ENCODE peak calls at places on chromosomes 3 and 15, in ten cellular contexts. One of them, this sample, is unnamed. For H3K36me3, the result is how much of the 10 kb centered on the place peaks cover.

GRCh38 chr3:45704544-45704943 is 15.3 kb downstream of the SACM1L start:
- DNase-seq in brain microvascular endothelial cell: no peak
- DNase-seq in transverse colon: no peak
- DNase-seq in colonic mucosa: no peak
- DNase-seq in A673: no peak
- DNase-seq in CD8-positive, alpha-beta T cell: no peak
- DNase-seq in ovary: no peak
- DNase-seq in breast epithelium: no peak
- DNase-seq in thoracic aorta: no peak
- DNase-seq in pancreas: no peak
- DNase-seq in this sample: no peak

GRCh38 chr3:30548605-30549004 is 57.8 kb upstream of the TGFBR2 start:
- DNase-seq in brain microvascular endothelial cell: no peak
- DNase-seq in transverse colon: no peak
- DNase-seq in colonic mucosa: no peak
- DNase-seq in A673: peak
- DNase-seq in CD8-positive, alpha-beta T cell: no peak
- DNase-seq in ovary: no peak
- DNase-seq in breast epithelium: no peak
- DNase-seq in thoracic aorta: no peak
- DNase-seq in pancreas: no peak
- DNase-seq in this sample: no peak

GRCh38 chr3:113111308-113111707 is 100.0 kb upstream of the BOC start:
- DNase-seq in brain microvascular endothelial cell: peak
- DNase-seq in transverse colon: no peak
- DNase-seq in colonic mucosa: no peak
- DNase-seq in A673: no peak
- DNase-seq in CD8-positive, alpha-beta T cell: no peak
- DNase-seq in ovary: no peak
- DNase-seq in breast epithelium: no peak
- DNase-seq in thoracic aorta: no peak
- DNase-seq in pancreas: no peak
- DNase-seq in this sample: no peak

GRCh38 chr15:73957276-73957675 is 31.0 kb downstream of the LOXL1 start:
- DNase-seq in brain microvascular endothelial cell: no peak
- DNase-seq in transverse colon: no peak
- DNase-seq in colonic mucosa: no peak
- DNase-seq in A673: no peak
- DNase-seq in CD8-positive, alpha-beta T cell: no peak
- DNase-seq in ovary: peak
- DNase-seq in breast epithelium: peak
- DNase-seq in thoracic aorta: no peak
- DNase-seq in pancreas: no peak
- DNase-seq in this sample: no peak

GRCh38 chr15:68993276-68993675 is 21.2 kb upstream of the NOX5 start:
- DNase-seq in brain microvascular endothelial cell: no peak
- DNase-seq in transverse colon: no peak
- DNase-seq in colonic mucosa: no peak
- DNase-seq in A673: no peak
- DNase-seq in CD8-positive, alpha-beta T cell: no peak
- DNase-seq in ovary: no peak
- DNase-seq in breast epithelium: no peak
- DNase-seq in thoracic aorta: no peak
- DNase-seq in pancreas: no peak
- DNase-seq in this sample: peak

GRCh38 chr15:77892335-77892734 is 185.2 kb downstream of the TBC1D2B start:
- DNase-seq in brain microvascular endothelial cell: no peak
- DNase-seq in transverse colon: no peak
- DNase-seq in colonic mucosa: no peak
- DNase-seq in A673: no peak
- DNase-seq in CD8-positive, alpha-beta T cell: no peak
- DNase-seq in ovary: no peak
- DNase-seq in breast epithelium: no peak
- DNase-seq in thoracic aorta: no peak
- DNase-seq in pancreas: no peak
- DNase-seq in this sample: no peak

GRCh38 chr3:197547206-197547605 is 8.6 kb downstream of the BDH1 start:
- DNase-seq in brain microvascular endothelial cell: no peak
- DNase-seq in transverse colon: peak
- DNase-seq in colonic mucosa: peak
- DNase-seq in A673: no peak
- DNase-seq in CD8-positive, alpha-beta T cell: no peak
- DNase-seq in ovary: no peak
- DNase-seq in breast epithelium: no peak
- DNase-seq in thoracic aorta: no peak
- DNase-seq in pancreas: no peak
- DNase-seq in this sample: no peak

GRCh38 chr3:51371943-51372557 is 13.0 kb upstream of the MANF start:
- DNase-seq in brain microvascular endothelial cell: peak
- DNase-seq in transverse colon: peak
- DNase-seq in colonic mucosa: peak
- DNase-seq in A673: peak
- DNase-seq in CD8-positive, alpha-beta T cell: peak
- DNase-seq in ovary: peak
- DNase-seq in breast epithelium: no peak
- DNase-seq in thoracic aorta: no peak
- DNase-seq in pancreas: peak
- DNase-seq in this sample: peak

GRCh38 chr15:44183363-44183762 is 11.7 kb downstream of the FRMD5 start:
- DNase-seq in brain microvascular endothelial cell: no peak
- DNase-seq in transverse colon: no peak
- DNase-seq in colonic mucosa: no peak
- DNase-seq in A673: no peak
- DNase-seq in CD8-positive, alpha-beta T cell: no peak
- DNase-seq in ovary: no peak
- DNase-seq in breast epithelium: no peak
- DNase-seq in thoracic aorta: no peak
- DNase-seq in pancreas: no peak
- DNase-seq in this sample: no peak

GRCh38 chr3:81998139-81998755 is 236.8 kb upstream of the GBE1 start:
- DNase-seq in brain microvascular endothelial cell: peak
- DNase-seq in transverse colon: no peak
- DNase-seq in colonic mucosa: no peak
- DNase-seq in A673: no peak
- DNase-seq in CD8-positive, alpha-beta T cell: no peak
- DNase-seq in ovary: no peak
- DNase-seq in breast epithelium: no peak
- DNase-seq in thoracic aorta: no peak
- DNase-seq in pancreas: peak
- DNase-seq in this sample: no peak

GRCh38 chr3:161409069-161409468 is 37.8 kb upstream of the SPTSSB start:
- DNase-seq in brain microvascular endothelial cell: peak
- DNase-seq in transverse colon: no peak
- DNase-seq in colonic mucosa: peak
- DNase-seq in A673: peak
- DNase-seq in CD8-positive, alpha-beta T cell: peak
- DNase-seq in ovary: no peak
- DNase-seq in breast epithelium: no peak
- DNase-seq in thoracic aorta: no peak
- DNase-seq in pancreas: no peak
- DNase-seq in this sample: no peak

GRCh38 chr3:50269460-50269859 is 513 bp downstream of the SEMA3B start:
- DNase-seq in brain microvascular endothelial cell: no peak
- DNase-seq in transverse colon: no peak
- DNase-seq in colonic mucosa: no peak
- DNase-seq in A673: no peak
- DNase-seq in CD8-positive, alpha-beta T cell: no peak
- DNase-seq in ovary: no peak
- DNase-seq in breast epithelium: no peak
- DNase-seq in thoracic aorta: no peak
- DNase-seq in pancreas: no peak
- DNase-seq in this sample: no peak

GRCh38 chr3:114861666-114862065 is 285.4 kb downstream of the ZBTB20 start:
- DNase-seq in brain microvascular endothelial cell: no peak
- DNase-seq in transverse colon: no peak
- DNase-seq in colonic mucosa: no peak
- DNase-seq in A673: no peak
- DNase-seq in CD8-positive, alpha-beta T cell: no peak
- DNase-seq in ovary: no peak
- DNase-seq in breast epithelium: no peak
- DNase-seq in thoracic aorta: no peak
- DNase-seq in pancreas: no peak
- DNase-seq in this sample: no peak

GRCh38 chr3:114860526-114860925 is 286.6 kb downstream of the ZBTB20 start:
- DNase-seq in brain microvascular endothelial cell: no peak
- DNase-seq in transverse colon: no peak
- DNase-seq in colonic mucosa: no peak
- DNase-seq in A673: no peak
- DNase-seq in CD8-positive, alpha-beta T cell: no peak
- DNase-seq in ovary: no peak
- DNase-seq in breast epithelium: no peak
- DNase-seq in thoracic aorta: no peak
- DNase-seq in pancreas: no peak
- DNase-seq in this sample: no peak

GRCh38 chr3:114867359-114867758 is 279.7 kb downstream of the ZBTB20 start:
- DNase-seq in brain microvascular endothelial cell: no peak
- DNase-seq in transverse colon: no peak
- DNase-seq in colonic mucosa: no peak
- DNase-seq in A673: no peak
- DNase-seq in CD8-positive, alpha-beta T cell: no peak
- DNase-seq in ovary: no peak
- DNase-seq in breast epithelium: no peak
- DNase-seq in thoracic aorta: no peak
- DNase-seq in pancreas: peak
- DNase-seq in this sample: no peak

GRCh38 chr3:114866430-114866829 is 280.7 kb downstream of the ZBTB20 start:
- DNase-seq in brain microvascular endothelial cell: no peak
- DNase-seq in transverse colon: no peak
- DNase-seq in colonic mucosa: no peak
- DNase-seq in A673: no peak
- DNase-seq in CD8-positive, alpha-beta T cell: no peak
- DNase-seq in ovary: no peak
- DNase-seq in breast epithelium: no peak
- DNase-seq in thoracic aorta: no peak
- DNase-seq in pancreas: no peak
- DNase-seq in this sample: no peak

GRCh38 chr3:114863848-114864247 is 283.2 kb downstream of the ZBTB20 start:
- DNase-seq in brain microvascular endothelial cell: no peak
- DNase-seq in transverse colon: no peak
- DNase-seq in colonic mucosa: no peak
- DNase-seq in A673: no peak
- DNase-seq in CD8-positive, alpha-beta T cell: no peak
- DNase-seq in ovary: no peak
- DNase-seq in breast epithelium: no peak
- DNase-seq in thoracic aorta: no peak
- DNase-seq in pancreas: no peak
- DNase-seq in this sample: no peak
- TF ChIP-seq CTCF in brain microvascular endothelial cell: no peak
- TF ChIP-seq CTCF in transverse colon: no peak
- TF ChIP-seq CTCF in colonic mucosa: no peak
- TF ChIP-seq CTCF in A673: no peak
- TF ChIP-seq CTCF in CD8-positive, alpha-beta T cell: no peak
- TF ChIP-seq CTCF in ovary: no peak
- TF ChIP-seq CTCF in breast epithelium: no peak
- TF ChIP-seq CTCF in thoracic aorta: no peak
- TF ChIP-seq CTCF in pancreas: no peak
- TF ChIP-seq CTCF in this sample: no peak

GRCh38 chr3:42078686-42079085 is 12.5 kb upstream of the TRAK1 start:
- DNase-seq in brain microvascular endothelial cell: no peak
- DNase-seq in transverse colon: peak
- DNase-seq in colonic mucosa: no peak
- DNase-seq in A673: no peak
- DNase-seq in CD8-positive, alpha-beta T cell: no peak
- DNase-seq in ovary: no peak
- DNase-seq in breast epithelium: no peak
- DNase-seq in thoracic aorta: no peak
- DNase-seq in pancreas: no peak
- DNase-seq in this sample: no peak
- H3K27ac ChIP-seq in brain microvascular endothelial cell: no peak
- H3K27ac ChIP-seq in transverse colon: peak
- H3K27ac ChIP-seq in colonic mucosa: peak
- H3K27ac ChIP-seq in A673: no peak
- H3K27ac ChIP-seq in CD8-positive, alpha-beta T cell: no peak
- H3K27ac ChIP-seq in ovary: no peak
- H3K27ac ChIP-seq in breast epithelium: peak
- H3K27ac ChIP-seq in thoracic aorta: no peak
- H3K27ac ChIP-seq in pancreas: no peak
- H3K27ac ChIP-seq in this sample: no peak

DNA sequence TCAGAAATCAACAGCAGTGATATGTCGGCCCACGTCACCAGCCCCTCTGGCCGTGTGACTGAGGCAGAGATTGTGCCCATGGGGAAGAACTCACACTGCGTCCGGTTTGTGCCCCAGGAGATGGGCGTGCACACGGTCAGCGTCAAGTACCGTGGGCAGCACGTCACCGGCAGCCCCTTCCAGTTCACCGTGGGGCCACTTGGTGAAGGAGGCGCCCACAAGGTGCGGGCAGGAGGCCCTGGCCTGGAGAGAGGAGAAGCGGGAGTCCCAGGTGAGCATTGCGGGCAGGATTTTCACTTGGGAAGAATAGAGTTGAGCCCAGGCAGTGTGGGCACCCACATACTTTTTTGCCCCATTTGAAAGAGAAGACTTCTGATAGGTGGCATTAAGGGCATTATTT is 57.4 kb downstream of the DNASE1L3 start:
- DNase-seq in brain microvascular endothelial cell: no peak
- DNase-seq in transverse colon: no peak
- DNase-seq in colonic mucosa: no peak
- DNase-seq in A673: no peak
- DNase-seq in CD8-positive, alpha-beta T cell: no peak
- DNase-seq in ovary: no peak
- DNase-seq in breast epithelium: no peak
- DNase-seq in thoracic aorta: no peak
- DNase-seq in pancreas: no peak
- DNase-seq in this sample: no peak
- H3K36me3 ChIP-seq in brain microvascular endothelial cell: half or more
- H3K36me3 ChIP-seq in transverse colon: under half
- H3K36me3 ChIP-seq in colonic mucosa: under half
- H3K36me3 ChIP-seq in A673: under half
- H3K36me3 ChIP-seq in CD8-positive, alpha-beta T cell: under half
- H3K36me3 ChIP-seq in ovary: under half
- H3K36me3 ChIP-seq in breast epithelium: under half
- H3K36me3 ChIP-seq in thoracic aorta: half or more
- H3K36me3 ChIP-seq in pancreas: under half
- H3K36me3 ChIP-seq in this sample: under half

DNA sequence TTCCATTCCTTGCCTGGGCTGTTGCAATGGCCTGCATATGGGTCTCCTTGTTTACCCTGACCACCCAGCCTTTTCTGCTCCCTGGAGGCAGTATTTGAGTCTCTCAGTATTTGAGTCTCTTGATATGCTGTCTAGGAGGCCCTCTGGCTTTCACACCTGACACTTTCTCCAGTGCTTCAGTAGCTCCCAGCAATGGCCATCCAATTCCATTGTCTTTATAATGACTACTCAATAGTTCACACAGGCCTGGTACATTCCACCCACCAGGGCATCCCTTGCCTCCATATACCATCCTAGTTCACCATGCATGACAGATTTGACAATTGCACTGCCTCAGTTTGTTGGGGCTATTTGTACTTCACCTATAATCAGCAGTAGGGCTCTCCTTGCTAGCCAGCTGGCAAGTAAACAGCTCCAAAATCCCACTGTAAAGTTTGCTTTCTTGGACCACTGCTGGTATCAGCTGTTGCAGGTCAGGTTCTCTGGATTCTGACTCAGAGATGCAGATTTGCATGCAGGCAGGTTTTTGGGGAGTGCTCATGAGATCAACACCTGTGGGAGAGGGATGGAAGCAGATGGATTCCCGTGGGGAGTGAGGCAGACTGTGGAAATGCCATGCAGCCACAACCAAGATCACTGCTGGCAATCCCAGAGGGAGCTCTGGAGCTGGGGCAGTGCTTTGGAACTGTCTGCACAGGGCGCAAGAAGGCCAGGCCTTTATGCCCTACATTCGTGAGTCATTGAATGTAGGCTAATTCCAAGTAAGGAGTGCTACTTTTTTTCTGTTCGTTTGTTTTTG is 19.1 kb upstream of the XIRP1 start:
- DNase-seq in brain microvascular endothelial cell: no peak
- DNase-seq in transverse colon: no peak
- DNase-seq in colonic mucosa: no peak
- DNase-seq in A673: no peak
- DNase-seq in CD8-positive, alpha-beta T cell: no peak
- DNase-seq in ovary: no peak
- DNase-seq in breast epithelium: no peak
- DNase-seq in thoracic aorta: no peak
- DNase-seq in pancreas: no peak
- DNase-seq in this sample: no peak
- TF ChIP-seq CTCF in brain microvascular endothelial cell: no peak
- TF ChIP-seq CTCF in transverse colon: no peak
- TF ChIP-seq CTCF in colonic mucosa: no peak
- TF ChIP-seq CTCF in A673: no peak
- TF ChIP-seq CTCF in CD8-positive, alpha-beta T cell: no peak
- TF ChIP-seq CTCF in ovary: no peak
- TF ChIP-seq CTCF in breast epithelium: no peak
- TF ChIP-seq CTCF in thoracic aorta: no peak
- TF ChIP-seq CTCF in pancreas: no peak
- TF ChIP-seq CTCF in this sample: no peak

This sample was measured in lung.